ENCODE peak calls at places on chromosomes 3 and 15, in five cellular contexts. U is PC-9; Q is foreskin fibroblast; X is brain microvascular endothelial cell; E is activated CD8-positive, alpha-beta T cell treated with anti-CD3 and anti-CD28 coated beads for 36 hours. S is an unnamed sample.

GRCh38 chr3:81592101-81592500 is 169.3 kb downstream of the GBE1 start:
- DNase-seq in U (peak; percentile 19), Q (peak; percentile 17), E (no peak), X (no peak), S (no peak)

GRCh38 chr3:55445551-55445950 is 41.6 kb downstream of the WNT5A start:
- DNase-seq in U (no peak), E (no peak), Q (no peak), X (no peak), S (no peak)

GRCh38 chr3:106728315-106728821 is 648.9 kb upstream of the CCDC54 start:
- DNase-seq in X (peak; percentile 94), Q (peak; percentile 95), E (no peak), U (peak; percentile 28), S (no peak)

GRCh38 chr3:26964313-26964712 is 341.7 kb downstream of the LRRC3B start:
- DNase-seq in E (no peak), U (no peak), X (no peak), Q (no peak), S (no peak)

GRCh38 chr3:24088782-24089181 is 143.7 kb downstream of the NR1D2 start:
- DNase-seq in X (peak; percentile 19), Q (peak; percentile 48), U (no peak), E (no peak), S (no peak)

GRCh38 chr3:49353022-49353421 is 5.1 kb downstream of the GPX1 start:
- DNase-seq in X (no peak), U (peak; percentile 31), Q (peak; percentile 32), E (no peak), S (no peak)

GRCh38 chr3:15206662-15207576 is 873 bp downstream of the CAPN7 start:
- DNase-seq in U (peak; percentile 11), Q (peak; percentile 58), X (peak; percentile 15), E (peak; percentile 42), S (peak; percentile 80)

GRCh38 chr3:143288944-143289343 is 169.4 kb downstream of the CHST2 start:
- DNase-seq in U (no peak), Q (no peak), X (no peak), E (no peak), S (no peak)

GRCh38 chr15:57993409-57993808 is 72.1 kb downstream of the ALDH1A2 start:
- DNase-seq in E (no peak), X (no peak), Q (no peak), U (no peak), S (no peak)

GRCh38 chr3:43034911-43035310 is 55.8 kb downstream of the GASK1A start:
- DNase-seq in Q (no peak), X (no peak), U (no peak), E (no peak), S (no peak)

GRCh38 chr3:197820550-197821335 is 29.7 kb downstream of the LRCH3 start:
- DNase-seq in E (no peak), U (no peak), Q (no peak), X (no peak), S (no peak)

GRCh38 chr15:45429974-45430792 is 51.8 kb upstream of the GATM start:
- DNase-seq in Q (peak; percentile 78), U (peak; percentile 74), X (peak; percentile 29), E (peak; percentile 87), S (peak; percentile 84)

GRCh38 chr3:178750639-178751038 is 214.4 kb downstream of the KCNMB2 start:
- DNase-seq in U (no peak), X (no peak), E (no peak), Q (no peak), S (no peak)

GRCh38 chr15:80512729-80513670 is 108.8 kb downstream of the ARNT2 start:
- DNase-seq in Q (peak; percentile 56), U (peak; percentile 2), X (no peak), E (peak; percentile 5), S (no peak)
- TF ChIP-seq CTCF in Q (no peak), U (peak; percentile 58), X (peak; percentile 44), E (no peak), S (no peak)

GRCh38 chr3:104461431-104461830 is 905.3 kb upstream of the ALCAM start:
- DNase-seq in U (no peak), X (no peak), Q (no peak), E (no peak), S (no peak)

GRCh38 chr3:104458657-104459056 is 908.1 kb upstream of the ALCAM start:
- DNase-seq in Q (no peak), X (no peak), E (no peak), U (no peak), S (no peak)

GRCh38 chr3:104460477-104461406 is 906.0 kb upstream of the ALCAM start:
- DNase-seq in E (no peak), X (peak; percentile 11), Q (no peak), U (no peak), S (no peak)
- TF ChIP-seq CTCF in E (no peak), X (peak; percentile 62), Q (peak; percentile 28), U (peak; percentile 47), S (peak; percentile 62)

GRCh38 chr3:64717411-64717810 is 29.6 kb upstream of the ADAMTS9 start:
- DNase-seq in U (no peak), E (no peak), X (no peak), Q (no peak), S (no peak)

GRCh38 chr3:64716110-64716509 is 28.3 kb upstream of the ADAMTS9 start:
- DNase-seq in U (no peak), Q (no peak), E (no peak), X (no peak), S (no peak)

GRCh38 chr3:64715211-64715982 is 27.6 kb upstream of the ADAMTS9 start:
- DNase-seq in Q (no peak), E (no peak), X (no peak), U (no peak), S (no peak)

GRCh38 chr3:64717872-64718613 is 30.2 kb upstream of the ADAMTS9 start:
- DNase-seq in X (no peak), Q (peak; percentile 15), U (no peak), E (no peak), S (no peak)
- TF ChIP-seq CTCF in X (peak; percentile 35), Q (peak; percentile 39), U (peak; percentile 60), E (no peak), S (peak; percentile 79)

DNA sequence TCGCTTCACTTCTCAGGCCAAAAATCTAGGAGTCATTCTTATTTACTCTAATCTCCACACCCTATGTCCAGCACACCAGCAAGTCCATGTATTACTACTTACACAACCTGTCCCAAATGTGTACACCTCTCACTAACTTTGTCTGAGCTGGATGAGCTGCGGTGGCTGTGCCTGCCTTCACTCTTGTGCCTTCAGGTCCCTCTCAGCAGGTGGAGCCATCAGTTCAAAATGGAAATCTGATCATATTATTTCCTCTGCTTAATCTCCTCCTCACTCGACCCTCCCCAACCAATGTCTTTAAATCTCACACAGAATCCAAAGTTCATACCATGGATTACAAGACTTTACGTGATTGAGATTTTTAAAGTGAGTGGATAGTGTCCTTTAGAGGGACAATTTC is 82.8 kb downstream of the SSR3 start:
- DNase-seq in X (no peak), E (peak; percentile 18), U (no peak), Q (no peak), S (no peak)
- TF ChIP-seq CTCF in X (peak; percentile 23), E (no peak), U (no peak), Q (no peak), S (no peak)

GRCh38 chr15:80778621-80778963 is 578 bp upstream of the CEMIP start:
- DNase-seq in U (no peak), E (no peak), X (no peak), Q (no peak), S (no peak)
- TF ChIP-seq CTCF in U (no peak), E (no peak), X (no peak), Q (no peak), S (no peak)

GRCh38 chr15:52217186-52217585 is 26.0 kb upstream of the GNB5 start:
- DNase-seq in U (no peak), X (no peak), E (peak; percentile 37), Q (no peak), S (no peak)
- TF ChIP-seq CTCF in U (no peak), X (peak; percentile 33), E (no peak), Q (no peak), S (peak; percentile 30)

GRCh38 chr15:84034831-84035753 is 200.5 kb upstream of the GOLGA6L4 start:
- DNase-seq in X (peak; percentile 18), E (no peak), Q (peak; percentile 56), U (no peak), S (no peak)
- TF ChIP-seq CTCF in X (peak; percentile 60), E (peak; percentile 44), Q (peak; percentile 35), U (peak; percentile 47), S (peak; percentile 73)

GRCh38 chr15:95025924-95026728 is 794.8 kb downstream of the MCTP2 start:
- DNase-seq in E (peak; percentile 55), X (peak; percentile 84), U (peak; percentile 24), Q (peak; percentile 80), S (no peak)
- TF ChIP-seq CTCF in E (peak; percentile 18), X (peak; percentile 80), U (peak; percentile 69), Q (peak; percentile 80), S (peak; percentile 83)

GRCh38 chr3:107738486-107739183 is 215.9 kb downstream of the BBX start:
- DNase-seq in X (no peak), U (no peak), Q (no peak), E (no peak), S (no peak)

GRCh38 chr3:107745354-107745753 is 222.6 kb downstream of the BBX start:
- DNase-seq in X (no peak), U (no peak), Q (no peak), E (no peak), S (no peak)

GRCh38 chr3:107737909-107738308 is 215.1 kb downstream of the BBX start:
- DNase-seq in U (no peak), Q (no peak), E (no peak), X (no peak), S (no peak)

GRCh38 chr3:107739227-107739626 is 216.5 kb downstream of the BBX start:
- DNase-seq in E (no peak), X (no peak), U (no peak), Q (no peak), S (no peak)

GRCh38 chr3:107740992-107741896 is 218.5 kb downstream of the BBX start:
- DNase-seq in U (no peak), E (no peak), Q (peak; percentile 38), X (no peak), S (no peak)
- TF ChIP-seq CTCF in U (peak; percentile 83), E (no peak), Q (peak; percentile 27), X (peak; percentile 20), S (peak; percentile 78)

DNA sequence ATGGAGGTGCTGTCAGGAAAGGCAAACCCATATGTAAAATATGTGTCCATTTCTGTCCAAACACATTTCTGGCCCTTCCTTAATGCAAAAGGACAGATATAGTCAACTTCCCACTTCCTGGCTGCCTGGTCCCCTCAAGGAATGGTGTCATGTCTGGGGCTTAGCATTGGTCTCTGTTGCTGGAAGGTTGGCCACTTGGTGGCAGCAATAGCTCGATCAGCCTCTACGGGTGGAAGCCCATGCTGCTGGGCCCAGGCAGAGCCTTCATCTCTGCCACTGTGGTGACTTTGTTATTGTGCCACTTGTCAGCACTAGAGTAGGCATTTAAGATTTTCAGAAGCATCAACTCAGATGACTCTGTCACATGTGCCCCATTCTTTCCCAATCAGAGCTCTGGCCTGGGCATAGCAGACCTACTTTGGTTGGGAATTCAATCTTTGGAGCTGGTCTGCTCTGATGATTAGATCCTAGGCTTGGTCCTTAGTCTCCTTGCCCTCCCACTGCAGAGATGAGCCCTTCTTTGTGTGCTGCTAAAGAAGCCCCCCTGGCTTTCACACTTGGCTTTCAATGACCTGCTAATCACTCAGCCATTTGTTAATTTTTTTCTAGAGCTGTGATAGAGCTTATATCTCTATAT is 51.0 kb upstream of the SPSB4 start:
- DNase-seq in Q (peak; percentile 69), E (peak; percentile 72), X (peak; percentile 62), U (peak; percentile 21), S (no peak)
- TF ChIP-seq CTCF in Q (peak; percentile 72), E (peak; percentile 81), X (peak; percentile 88), U (peak; percentile 64), S (peak; percentile 85)